ENCODE peak calls at places on chromosomes 6 and 20, in six cellular contexts. Z is adrenal gland; S is non-pigmented ciliary epithelial cell; M is NCI-H2081; Y is germinal center; R is stimulated activated CD4-positive, alpha-beta T cell treated with anti-CD3 and anti-CD28 coated beads, Interleukin-15, amount 100 ng/mL, for 24 hours. L is an unnamed sample.

GRCh38 chr6:152380351-152380767 is 256.8 kb downstream of the SYNE1 start:
- DNase-seq in Z (peak), S (peak), M (no peak), Y (no peak), R (no peak), L (no peak)

GRCh38 chr6:55841341-55841740 is 34.0 kb downstream of the BMP5 start:
- DNase-seq in Z (no peak), S (no peak), M (no peak), Y (no peak), R (no peak), L (no peak)

GRCh38 chr20:56626367-56627121 is 2.6 kb upstream of the TFAP2C start:
- DNase-seq in Z (peak), S (no peak), M (no peak), Y (no peak), R (peak), L (no peak)

GRCh38 chr20:43824699-43825402 is 89.8 kb upstream of the TOX2 start:
- DNase-seq in Z (no peak), S (no peak), M (no peak), Y (no peak), R (no peak), L (peak)

GRCh38 chr20:9415426-9415825 is 99.0 kb upstream of the LAMP5 start:
- DNase-seq in Z (no peak), S (no peak), M (no peak), Y (no peak), R (no peak), L (no peak)

GRCh38 chr20:6651016-6651415 is 116.5 kb upstream of the BMP2 start:
- DNase-seq in Z (peak), S (no peak), M (no peak), Y (no peak), R (no peak), L (no peak)

GRCh38 chr6:1321715-1322114 is 9.8 kb downstream of the FOXQ1 start:
- DNase-seq in Z (no peak), S (no peak), M (no peak), Y (no peak), R (no peak), L (no peak)

GRCh38 chr6:43828711-43829110 is 58.7 kb downstream of the VEGFA start:
- DNase-seq in Z (no peak), S (no peak), M (no peak), Y (peak), R (no peak), L (no peak)

GRCh38 chr20:63061051-63061531 is 54.3 kb upstream of the BHLHE23 start:
- DNase-seq in Z (no peak), S (no peak), M (no peak), Y (no peak), R (no peak), L (no peak)

GRCh38 chr20:48886189-48886588 is 35.3 kb upstream of the ARFGEF2 start:
- DNase-seq in Z (no peak), S (no peak), M (no peak), Y (no peak), R (no peak), L (no peak)

GRCh38 chr6:47631248-47632196 is 66.9 kb upstream of the ADGRF4 start:
- DNase-seq in Z (no peak), S (no peak), M (peak), Y (peak), R (no peak), L (no peak)

GRCh38 chr6:33702345-33702977 is 9.0 kb downstream of the UQCC2 start:
- DNase-seq in Z (peak), S (no peak), M (peak), Y (peak), R (peak), L (no peak)